ENCODE peak calls at places on chromosome 3, in ten cellular contexts. Q is GM23338, H is cardiac muscle cell, V is endodermal cell, G is RWPE1, C is fibroblast of the aortic adventitia, P is AG04449, X is dorsolateral prefrontal cortex, M is sigmoid colon, Y is GM10248. W is an unnamed sample.

GRCh38 chr3:29720660-29721059 is 439.8 kb downstream of the RBMS3 start:
- DNase-seq in Q (no peak), H (no peak), V (no peak), G (no peak), C (no peak), P (no peak), X (no peak), M (no peak), Y (no peak), W (no peak)

GRCh38 chr3:155233213-155233612 is 60.3 kb downstream of the STRIT1 start:
- DNase-seq in Q (no peak), H (peak), V (no peak), G (peak), C (peak), P (no peak), X (peak), M (peak), Y (no peak), W (peak)

GRCh38 chr3:177646749-177647148 is 449.5 kb upstream of the TBL1XR1 start:
- DNase-seq in Q (no peak), H (no peak), V (no peak), G (no peak), C (no peak), P (no peak), X (no peak), M (no peak), Y (no peak), W (no peak)

GRCh38 chr3:12675115-12675810 is 11.3 kb upstream of the RAF1 start:
- DNase-seq in Q (no peak), H (no peak), V (no peak), G (no peak), C (no peak), P (no peak), X (no peak), M (peak), Y (no peak), W (no peak)

GRCh38 chr3:185866555-185866954 is 41.7 kb upstream of the IGF2BP2 start:
- DNase-seq in Q (no peak), H (no peak), V (no peak), G (no peak), C (no peak), P (no peak), X (no peak), M (no peak), Y (no peak), W (no peak)

GRCh38 chr3:39668420-39668819 is 141.0 kb upstream of the MYRIP start:
- DNase-seq in Q (peak), H (peak), V (peak), G (peak), C (peak), P (peak), X (peak), M (no peak), Y (peak), W (peak)

GRCh38 chr3:193335031-193335430 is 43.5 kb downstream of the ATP13A5 start:
- DNase-seq in Q (no peak), H (no peak), V (no peak), G (peak), C (no peak), P (no peak), X (no peak), M (no peak), Y (no peak), W (no peak)

GRCh38 chr3:159221335-159221734 is 419.5 kb downstream of the MFSD1 start:
- DNase-seq in Q (no peak), H (no peak), V (no peak), G (no peak), C (no peak), P (no peak), X (no peak), M (no peak), Y (no peak), W (no peak)

GRCh38 chr3:148232409-148232808 is 465.3 kb upstream of the AGTR1 start:
- DNase-seq in Q (no peak), H (no peak), V (no peak), G (no peak), C (no peak), P (no peak), X (no peak), M (no peak), Y (no peak), W (no peak)

GRCh38 chr3:155230382-155230781 is 63.1 kb downstream of the STRIT1 start:
- DNase-seq in Q (no peak), H (peak), V (no peak), G (no peak), C (peak), P (no peak), X (no peak), M (no peak), Y (no peak), W (peak)

GRCh38 chr3:4350789-4351163 is 47.6 kb downstream of the SETMAR start:
- DNase-seq in Q (peak), H (peak), V (no peak), G (peak), C (peak), P (peak), X (peak), M (no peak), Y (peak), W (peak)

GRCh38 chr3:54146383-54147239 is 24.3 kb downstream of the CACNA2D3 start:
- DNase-seq in Q (peak), H (peak), V (peak), G (no peak), C (no peak), P (no peak), X (peak), M (no peak), Y (peak), W (no peak)

GRCh38 chr3:16142350-16143050 is 32.0 kb upstream of the GALNT15 start:
- DNase-seq in Q (no peak), H (no peak), V (no peak), G (no peak), C (no peak), P (no peak), X (no peak), M (no peak), Y (no peak), W (peak)

GRCh38 chr3:50194903-50195500 is 3.6 kb downstream of the GNAT1 start:
- DNase-seq in Q (peak), H (no peak), V (peak), G (peak), C (no peak), P (no peak), X (no peak), M (no peak), Y (peak), W (no peak)

GRCh38 chr3:242986-243706 is 46.6 kb downstream of the CHL1 start:
- DNase-seq in Q (no peak), H (no peak), V (no peak), G (no peak), C (peak), P (no peak), X (no peak), M (no peak), Y (no peak), W (peak)

GRCh38 chr3:9934235-9934621 is 594 bp downstream of the CRELD1 start:
- DNase-seq in Q (peak), H (no peak), V (no peak), G (no peak), C (peak), P (no peak), X (no peak), M (no peak), Y (no peak), W (no peak)

GRCh38 chr3:127050733-127051132 is 67.8 kb downstream of the PLXNA1 start:
- DNase-seq in Q (no peak), H (no peak), V (no peak), G (no peak), C (no peak), P (no peak), X (no peak), M (no peak), Y (no peak), W (no peak)

GRCh38 chr3:14540209-14540575 is at the start of gene GRIP2:
- DNase-seq in Q (no peak), H (no peak), V (no peak), G (no peak), C (no peak), P (no peak), X (no peak), M (no peak), Y (no peak), W (no peak)

GRCh38 chr3:137008976-137009375 is 51.2 kb downstream of the IL20RB start:
- DNase-seq in Q (no peak), H (no peak), V (no peak), G (no peak), C (no peak), P (no peak), X (no peak), M (no peak), Y (no peak), W (no peak)

GRCh38 chr3:99505646-99506269 is 132.6 kb upstream of the COL8A1 start:
- DNase-seq in Q (no peak), H (peak), V (no peak), G (no peak), C (peak), P (peak), X (no peak), M (peak), Y (peak), W (peak)

GRCh38 chr3:52401021-52401420 is 43.9 kb downstream of the SEMA3G start:
- DNase-seq in Q (no peak), H (no peak), V (no peak), G (no peak), C (no peak), P (no peak), X (no peak), M (no peak), Y (no peak), W (no peak)

GRCh38 chr3:38117748-38118420 is 19.0 kb downstream of the ACAA1 start:
- DNase-seq in Q (peak), H (peak), V (peak), G (no peak), C (peak), P (no peak), X (peak), M (peak), Y (peak), W (peak)

GRCh38 chr3:41199866-41200668 is 762 bp downstream of the CTNNB1 start:
- DNase-seq in Q (peak), H (peak), V (peak), G (peak), C (peak), P (no peak), X (peak), M (peak), Y (peak), W (peak)

GRCh38 chr3:45832691-45833090 is 9.2 kb downstream of the LZTFL1 start:
- DNase-seq in Q (peak), H (peak), V (peak), G (peak), C (peak), P (no peak), X (no peak), M (no peak), Y (no peak), W (no peak)

GRCh38 chr3:177590826-177591225 is 393.5 kb upstream of the TBL1XR1 start:
- DNase-seq in Q (no peak), H (peak), V (no peak), G (no peak), C (no peak), P (no peak), X (no peak), M (no peak), Y (no peak), W (peak)

GRCh38 chr3:32951410-32951811 is at the start of gene CCR4:
- DNase-seq in Q (no peak), H (peak), V (no peak), G (no peak), C (peak), P (no peak), X (no peak), M (no peak), Y (no peak), W (no peak)

GRCh38 chr3:99945328-99945995 is 127.8 kb downstream of the CMSS1 start:
- DNase-seq in Q (no peak), H (no peak), V (no peak), G (no peak), C (peak), P (no peak), X (no peak), M (no peak), Y (no peak), W (no peak)

GRCh38 chr3:133494469-133494868 is 79.0 kb upstream of the CDV3 start:
- DNase-seq in Q (peak), H (peak), V (peak), G (no peak), C (peak), P (no peak), X (no peak), M (no peak), Y (no peak), W (peak)
- TF ChIP-seq CTCF in Q (peak), H (peak), V (peak), G (no peak), C (peak), P (peak), X (no peak), M (no peak), Y (no peak), W (peak)

GRCh38 chr3:72258786-72259185 is 473.8 kb upstream of the PROK2 start:
- DNase-seq in Q (no peak), H (no peak), V (peak), G (no peak), C (no peak), P (no peak), X (no peak), M (no peak), Y (no peak), W (no peak)

GRCh38 chr3:72258366-72258765 is 473.4 kb upstream of the PROK2 start:
- DNase-seq in Q (no peak), H (no peak), V (no peak), G (no peak), C (no peak), P (no peak), X (no peak), M (no peak), Y (no peak), W (no peak)

GRCh38 chr3:72255191-72255590 is 470.2 kb upstream of the PROK2 start:
- DNase-seq in Q (peak), H (peak), V (peak), G (no peak), C (peak), P (no peak), X (no peak), M (no peak), Y (no peak), W (peak)

GRCh38 chr3:72254483-72254882 is 469.5 kb upstream of the PROK2 start:
- DNase-seq in Q (no peak), H (no peak), V (no peak), G (no peak), C (no peak), P (no peak), X (no peak), M (no peak), Y (no peak), W (no peak)

DNA sequence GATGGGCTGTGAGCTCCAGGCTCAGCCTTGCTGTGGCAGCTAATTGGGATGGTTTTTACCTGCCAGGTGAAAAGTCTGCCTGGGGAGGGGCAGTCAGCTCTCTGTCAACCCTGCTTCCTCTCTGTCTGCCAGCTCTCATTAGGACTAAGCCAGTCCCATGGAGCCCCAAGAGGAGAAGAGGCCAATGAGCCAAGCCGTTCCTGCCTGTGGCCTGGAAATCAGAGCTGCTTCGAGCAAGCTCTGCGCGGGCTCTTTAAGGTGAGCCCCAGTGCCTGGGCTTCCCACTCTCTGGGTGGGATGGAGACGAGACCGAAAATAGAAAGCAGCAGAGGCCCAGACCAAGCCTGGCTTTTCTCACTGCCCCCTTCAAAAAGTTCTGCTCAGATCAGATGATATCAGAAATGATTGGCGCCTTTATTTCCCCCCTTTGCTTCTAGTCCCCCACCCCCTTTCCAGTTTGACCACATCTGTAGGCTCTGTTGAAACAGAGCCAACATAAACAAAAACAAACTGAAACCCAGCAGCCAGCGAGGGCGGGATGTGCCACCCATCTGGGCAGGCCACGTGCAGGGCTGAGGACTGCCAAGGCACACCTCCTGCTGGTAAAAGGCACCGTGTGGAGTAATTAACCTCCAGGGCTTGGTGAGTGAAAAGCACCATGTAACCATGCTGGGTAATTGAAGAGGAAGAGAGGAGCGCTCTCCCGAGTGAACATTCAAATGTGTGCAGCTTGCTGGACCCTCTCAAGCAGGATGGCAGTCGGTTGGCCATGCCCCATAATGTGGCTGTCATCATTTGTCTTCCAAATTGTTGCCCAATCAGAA is 471.0 kb upstream of the PROK2 start:
- DNase-seq in Q (peak), H (peak), V (peak), G (peak), C (no peak), P (no peak), X (no peak), M (peak), Y (no peak), W (peak)
- TF ChIP-seq CTCF in Q (no peak), H (peak), V (no peak), G (no peak), C (no peak), P (no peak), X (peak), M (no peak), Y (no peak), W (no peak)

DNA sequence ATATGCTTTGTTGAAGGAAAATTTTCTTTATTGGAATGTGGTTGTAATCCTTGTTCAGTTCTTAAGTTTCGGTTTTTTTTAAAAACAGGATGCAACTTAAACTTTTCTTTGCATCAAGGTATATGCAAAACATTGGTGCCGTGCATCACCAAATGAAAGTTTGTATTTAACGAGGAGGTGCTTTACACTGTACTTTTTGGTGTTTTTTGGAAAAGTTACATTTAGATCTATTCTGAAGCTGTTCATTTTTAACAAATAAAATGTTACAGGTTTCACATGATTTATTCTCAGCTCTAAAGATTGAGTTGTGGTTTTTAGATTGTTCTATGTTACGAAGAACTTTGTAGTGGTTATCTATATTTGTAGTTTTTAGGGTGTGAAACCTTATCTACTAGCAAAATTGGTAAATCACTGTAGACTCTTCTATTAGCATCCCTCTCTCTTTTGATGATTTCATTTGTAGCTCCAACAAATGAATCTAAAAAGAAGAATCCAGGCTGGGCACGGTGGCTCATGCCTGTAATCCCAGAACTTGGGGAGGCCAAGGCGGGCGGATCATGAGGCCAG is 7.0 kb upstream of the LRCH3 start:
- DNase-seq in Q (no peak), H (no peak), V (no peak), G (no peak), C (no peak), P (no peak), X (no peak), M (no peak), Y (no peak), W (no peak)
- TF ChIP-seq CTCF in Q (no peak), H (no peak), V (no peak), G (no peak), C (no peak), P (no peak), X (no peak), M (no peak), Y (no peak), W (no peak)

GRCh38 chr3:161557751-161558150 is 61.1 kb downstream of the OTOL1 start:
- DNase-seq in Q (no peak), H (no peak), V (no peak), G (no peak), C (no peak), P (no peak), X (no peak), M (no peak), Y (no peak), W (no peak)

GRCh38 chr3:161558256-161558655 is 61.6 kb downstream of the OTOL1 start:
- DNase-seq in Q (no peak), H (no peak), V (no peak), G (no peak), C (no peak), P (no peak), X (peak), M (no peak), Y (no peak), W (peak)

GRCh38 chr3:161560006-161560637 is 63.5 kb downstream of the OTOL1 start:
- DNase-seq in Q (peak), H (peak), V (peak), G (peak), C (peak), P (no peak), X (peak), M (peak), Y (no peak), W (peak)

GRCh38 chr3:161556533-161556932 is 59.9 kb downstream of the OTOL1 start:
- DNase-seq in Q (no peak), H (no peak), V (no peak), G (no peak), C (no peak), P (no peak), X (no peak), M (no peak), Y (no peak), W (no peak)

DNA sequence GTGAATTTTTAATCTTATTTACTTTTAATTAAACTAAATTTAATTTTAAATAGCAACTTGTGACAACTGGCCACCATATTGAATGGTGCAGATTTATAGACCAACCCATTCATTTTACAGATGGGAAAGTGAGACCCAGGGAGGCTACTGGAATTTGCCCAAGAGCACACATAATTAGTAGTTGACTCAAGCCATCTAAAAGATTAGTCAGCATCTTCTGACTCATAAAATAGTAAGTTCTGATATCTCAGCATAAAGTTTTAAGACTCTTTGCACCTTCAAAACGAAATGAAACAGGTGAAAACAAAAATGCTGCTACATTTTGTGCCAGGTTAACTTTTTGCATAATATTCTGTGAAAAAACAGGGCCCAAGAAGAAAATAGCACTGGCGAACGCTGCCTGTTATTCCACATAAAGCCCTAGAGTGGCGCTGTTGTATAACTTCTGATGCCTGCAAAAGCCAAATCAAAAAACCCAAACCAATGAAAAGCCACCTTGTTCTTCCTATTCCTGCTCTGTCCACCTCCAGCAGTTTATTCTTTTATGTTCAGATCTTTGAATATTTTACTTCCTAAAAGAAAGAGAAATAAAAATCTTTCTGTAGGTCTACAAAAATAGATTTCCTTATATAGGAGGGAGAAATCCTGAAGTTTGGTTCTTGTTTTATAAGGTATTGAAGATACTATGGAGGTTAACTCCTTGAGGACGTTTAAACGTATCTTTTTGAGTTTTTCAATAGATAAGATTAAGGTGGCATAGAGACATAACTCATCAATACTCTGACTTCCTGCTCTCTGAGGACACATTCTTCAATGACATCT is 62.8 kb downstream of the OTOL1 start:
- DNase-seq in Q (peak), H (peak), V (peak), G (peak), C (peak), P (no peak), X (no peak), M (no peak), Y (peak), W (peak)
- TF ChIP-seq CTCF in Q (peak), H (peak), V (peak), G (peak), C (peak), P (peak), X (peak), M (peak), Y (peak), W (peak)

W was measured in fibroblast of lung.